ENCODE peak calls at places on chromosomes 5 and 9, in six cellular contexts. X, O, G, Z, S and I are unnamed samples.

GRCh38 chr5:72067682-72068470 is 39.4 kb upstream of the MAP1B start:
- DNase-seq in S (no peak), G (no peak), X (no peak), Z (peak; percentile 79), O (no peak), I (peak; percentile 33)

GRCh38 chr5:178205010-178205748 is 846 bp downstream of the HNRNPAB start:
- DNase-seq in X (peak; percentile 67), G (peak; percentile 81), O (peak; percentile 44), S (peak; percentile 84), Z (peak; percentile 74), I (peak; percentile 89)

GRCh38 chr5:159094745-159095144 is 5.0 kb downstream of the EBF1 start:
- DNase-seq in Z (peak; percentile 65), S (peak; percentile 22), O (peak; percentile 83), X (peak; percentile 45), G (peak; percentile 54), I (peak; percentile 69)

GRCh38 chr9:26012797-26013594 is 334.8 kb upstream of the TUSC1 start:
- DNase-seq in Z (peak; percentile 85), O (no peak), S (no peak), X (no peak), G (no peak), I (no peak)

GRCh38 chr9:110257097-110257955 is 1.0 kb upstream of the TXN start:
- DNase-seq in G (peak; percentile 45), Z (no peak), O (no peak), S (peak; percentile 20), X (no peak), I (peak; percentile 14)

GRCh38 chr5:98768160-98769005 is 5.1 kb upstream of the RGMB start:
- DNase-seq in G (no peak), Z (peak; percentile 80), O (no peak), S (peak; percentile 41), X (peak; percentile 8), I (peak; percentile 63)

GRCh38 chr9:122954253-122954691 is 13.5 kb downstream of the RABGAP1 start:
- DNase-seq in S (no peak), X (no peak), O (no peak), Z (peak; percentile 63), G (no peak), I (no peak)

GRCh38 chr5:138349842-138350635 is 2.4 kb upstream of the KDM3B start:
- DNase-seq in G (no peak), S (no peak), X (no peak), Z (no peak), O (no peak), I (no peak)

GRCh38 chr9:125172351-125172750 is 17.3 kb downstream of the PPP6C start:
- DNase-seq in X (no peak), Z (no peak), O (no peak), S (no peak), G (no peak), I (no peak)

GRCh38 chr9:76322810-76323209 is 71.4 kb downstream of the RFK start:
- DNase-seq in O (no peak), Z (no peak), X (no peak), S (no peak), G (no peak), I (no peak)

GRCh38 chr5:77840930-77841329 is 64.8 kb upstream of the TBCA start:
- DNase-seq in Z (no peak), X (no peak), O (no peak), G (no peak), S (no peak), I (no peak)

GRCh38 chr5:39453606-39454005 is 28.8 kb upstream of the DAB2 start:
- DNase-seq in X (no peak), S (no peak), G (no peak), Z (peak; percentile 28), O (no peak), I (peak; percentile 9)

GRCh38 chr5:125042243-125042887 is 295.9 kb upstream of the ZNF608 start:
- DNase-seq in S (no peak), O (no peak), G (no peak), X (no peak), Z (no peak), I (peak; percentile 23)

GRCh38 chr5:59793000-59793399 is 100.5 kb downstream of the PDE4D start:
- DNase-seq in S (no peak), X (no peak), G (peak; percentile 28), O (no peak), Z (peak; percentile 90), I (peak; percentile 94)

GRCh38 chr9:137374131-137374845 is 48.7 kb downstream of the EXD3 start:
- DNase-seq in O (no peak), S (no peak), Z (no peak), X (no peak), G (no peak), I (no peak)

GRCh38 chr5:170151105-170151831 is 45.6 kb downstream of the FOXI1 start:
- DNase-seq in X (no peak), S (peak; percentile 65), O (no peak), G (peak; percentile 55), Z (peak; percentile 84), I (peak; percentile 100)

GRCh38 chr5:176416123-176416924 is at the start of gene CLTB:
- DNase-seq in Z (peak; percentile 93), G (peak; percentile 95), S (peak; percentile 95), O (peak; percentile 81), X (peak; percentile 91), I (peak; percentile 91)

GRCh38 chr5:137831526-137831925 is 36.1 kb upstream of the MYOT start:
- DNase-seq in Z (no peak), X (no peak), G (no peak), S (no peak), O (no peak), I (no peak)

GRCh38 chr9:128385493-128386205 is 14.5 kb downstream of the URM1 start:
- DNase-seq in S (no peak), X (no peak), G (no peak), Z (no peak), O (no peak), I (no peak)

GRCh38 chr5:76402251-76402879 is 720 bp upstream of the IQGAP2 start:
- DNase-seq in O (no peak), S (peak; percentile 45), X (peak; percentile 63), Z (no peak), G (peak; percentile 27), I (peak; percentile 11)

GRCh38 chr5:177362871-177363507 is 5.3 kb downstream of the RGS14 start:
- DNase-seq in X (peak; percentile 51), Z (peak; percentile 62), G (peak; percentile 68), S (peak; percentile 61), O (no peak), I (no peak)

DNA sequence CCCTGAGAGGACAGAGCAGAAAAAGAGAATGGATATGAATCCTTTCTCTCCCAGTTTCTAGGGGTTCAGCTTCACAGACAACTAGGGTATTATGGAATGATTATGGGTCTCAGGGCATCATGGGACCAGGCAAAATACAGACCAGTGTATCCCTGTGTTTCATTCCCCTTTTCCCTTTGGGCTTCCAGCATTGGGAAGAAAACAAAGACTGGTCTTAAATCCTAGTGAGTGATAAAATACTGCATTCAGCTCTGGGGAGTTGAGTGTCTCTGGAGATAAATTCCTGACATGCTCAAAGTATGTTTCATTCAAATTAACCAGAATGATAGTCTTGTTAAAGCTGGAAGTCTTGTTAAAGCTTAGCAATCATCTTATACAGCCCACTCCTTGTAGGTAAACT is 2.4 kb upstream of the POU4F3 start:
- DNase-seq in S (no peak), O (no peak), Z (no peak), X (no peak), G (no peak), I (no peak)
- H3K27me3 ChIP-seq in S (peaks cover 73% of the 10 kb centered on the region), O (no peaks in the 10 kb centered on the region), Z (peaks cover 72% of the 10 kb centered on the region), X (peaks cover 18% of the 10 kb centered on the region), G (peaks cover 97% of the 10 kb centered on the region), I (peaks cover 95% of the 10 kb centered on the region)

GRCh38 chr5:143354025-143354424 is 49.5 kb downstream of the NR3C1 start:
- DNase-seq in S (no peak), X (no peak), Z (no peak), G (no peak), O (no peak), I (no peak)

GRCh38 chr5:143352691-143353090 is 50.8 kb downstream of the NR3C1 start:
- DNase-seq in X (no peak), S (no peak), O (no peak), G (no peak), Z (no peak), I (no peak)

GRCh38 chr5:143349127-143349526 is 54.4 kb downstream of the NR3C1 start:
- DNase-seq in G (no peak), O (no peak), Z (peak; percentile 44), X (no peak), S (no peak), I (no peak)

GRCh38 chr5:143350341-143350740 is 53.1 kb downstream of the NR3C1 start:
- DNase-seq in S (no peak), Z (no peak), G (no peak), X (no peak), O (no peak), I (no peak)

GRCh38 chr5:143350790-143351603 is 52.5 kb downstream of the NR3C1 start:
- DNase-seq in O (no peak), S (no peak), X (no peak), Z (peak; percentile 56), G (no peak), I (peak; percentile 22)
- H3K4me3 ChIP-seq in O (no peak overlapping the region), S (no peak overlapping the region), X (no peak overlapping the region), Z (no peak overlapping the region), G (no peak overlapping the region), I (no peak overlapping the region)

GRCh38 chr9:93525476-93525875 is 50.9 kb upstream of the PHF2 start:
- DNase-seq in S (no peak), G (no peak), Z (no peak), X (no peak), O (no peak), I (no peak)
- H3K36me3 ChIP-seq in S (peaks cover 25% of the 10 kb centered on the region), G (peaks cover 86% of the 10 kb centered on the region), Z (peaks cover 22% of the 10 kb centered on the region), X (peaks cover 43% of the 10 kb centered on the region), O (peaks cover 66% of the 10 kb centered on the region), I (peaks cover 56% of the 10 kb centered on the region)

DNA sequence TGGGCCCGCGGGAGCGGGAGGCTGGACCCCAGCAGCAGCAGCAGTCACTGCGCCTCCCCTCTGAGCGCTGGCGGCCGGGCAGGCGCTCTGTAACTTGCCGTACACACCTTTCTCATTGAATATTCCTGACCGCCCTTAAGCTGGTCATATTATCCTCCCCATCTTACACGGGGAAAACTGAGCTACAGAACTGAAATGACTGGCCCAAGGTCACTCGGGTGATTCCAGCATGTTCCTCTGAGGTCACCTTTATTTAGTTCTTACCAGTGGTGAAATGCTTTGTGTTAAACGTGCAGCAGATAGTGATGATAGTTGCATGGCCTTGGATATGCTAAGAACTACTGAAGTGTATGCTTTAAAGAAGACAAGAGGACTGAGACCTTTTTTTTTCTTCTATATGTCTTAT is 607 bp downstream of the UQCRQ start:
- DNase-seq in X (no peak), Z (no peak), O (no peak), S (no peak), G (no peak), I (no peak)
- H3K27me3 ChIP-seq in X (no peaks in the 10 kb centered on the region), Z (no peaks in the 10 kb centered on the region), O (no peaks in the 10 kb centered on the region), S (no peaks in the 10 kb centered on the region), G (no peaks in the 10 kb centered on the region), I (no peaks in the 10 kb centered on the region)